ENCODE peak calls at places on chromosomes 5 and 9, in ten cellular contexts. One of them, this sample, is unnamed.
A peak's percentile ranks its signal among the peaks of the same experiment; 100 is the strongest.

GRCh38 chr5:96649938-96650540 is 12.1 kb upstream of the CAST start:
- DNase-seq in thoracic aorta: no peak
- DNase-seq in pancreas: no peak
- DNase-seq in IMR-90: no peak
- DNase-seq in GM23338: no peak
- DNase-seq in thyroid gland: peak; percentile 60
- DNase-seq in CD4-positive, alpha-beta memory T cell: no peak
- DNase-seq in epithelial cell of esophagus: peak; percentile 30
- DNase-seq in AG04450: no peak
- DNase-seq in brain microvascular endothelial cell: no peak
- DNase-seq in this sample: no peak

GRCh38 chr9:107363511-107364182 is 80.6 kb downstream of the RAD23B start:
- DNase-seq in CD4-positive, alpha-beta memory T cell: no peak
- DNase-seq in IMR-90: no peak
- DNase-seq in GM23338: peak; percentile 22
- DNase-seq in brain microvascular endothelial cell: no peak
- DNase-seq in pancreas: no peak
- DNase-seq in thoracic aorta: no peak
- DNase-seq in AG04450: no peak
- DNase-seq in epithelial cell of esophagus: no peak
- DNase-seq in thyroid gland: no peak
- DNase-seq in this sample: no peak

GRCh38 chr5:23506329-23507236 is 826 bp upstream of the PRDM9 start:
- DNase-seq in CD4-positive, alpha-beta memory T cell: no peak
- DNase-seq in epithelial cell of esophagus: peak; percentile 71
- DNase-seq in AG04450: no peak
- DNase-seq in GM23338: peak; percentile 86
- DNase-seq in thoracic aorta: no peak
- DNase-seq in IMR-90: no peak
- DNase-seq in thyroid gland: no peak
- DNase-seq in pancreas: peak; percentile 28
- DNase-seq in brain microvascular endothelial cell: no peak
- DNase-seq in this sample: no peak

GRCh38 chr5:178784391-178784790 is 53.9 kb upstream of the ZNF354A start:
- DNase-seq in AG04450: no peak
- DNase-seq in CD4-positive, alpha-beta memory T cell: no peak
- DNase-seq in pancreas: no peak
- DNase-seq in GM23338: no peak
- DNase-seq in thyroid gland: no peak
- DNase-seq in brain microvascular endothelial cell: no peak
- DNase-seq in IMR-90: no peak
- DNase-seq in thoracic aorta: no peak
- DNase-seq in epithelial cell of esophagus: no peak
- DNase-seq in this sample: no peak

GRCh38 chr9:68751556-68751955 is 46.5 kb downstream of the PIP5K1B start:
- DNase-seq in IMR-90: no peak
- DNase-seq in CD4-positive, alpha-beta memory T cell: no peak
- DNase-seq in thoracic aorta: no peak
- DNase-seq in thyroid gland: no peak
- DNase-seq in brain microvascular endothelial cell: no peak
- DNase-seq in GM23338: no peak
- DNase-seq in AG04450: no peak
- DNase-seq in pancreas: no peak
- DNase-seq in epithelial cell of esophagus: no peak
- DNase-seq in this sample: no peak

GRCh38 chr5:146027746-146028145 is 77.6 kb downstream of the PLAC8L1 start:
- DNase-seq in AG04450: no peak
- DNase-seq in GM23338: no peak
- DNase-seq in epithelial cell of esophagus: peak; percentile 96
- DNase-seq in CD4-positive, alpha-beta memory T cell: no peak
- DNase-seq in thoracic aorta: no peak
- DNase-seq in IMR-90: no peak
- DNase-seq in pancreas: peak; percentile 18
- DNase-seq in thyroid gland: no peak
- DNase-seq in brain microvascular endothelial cell: no peak
- DNase-seq in this sample: no peak

GRCh38 chr5:55534436-55535198 is at the start of gene PLPP1:
- DNase-seq in IMR-90: peak; percentile 83
- DNase-seq in thyroid gland: peak; percentile 94
- DNase-seq in CD4-positive, alpha-beta memory T cell: peak; percentile 88
- DNase-seq in pancreas: peak; percentile 91
- DNase-seq in thoracic aorta: peak; percentile 43
- DNase-seq in AG04450: peak; percentile 62
- DNase-seq in GM23338: peak; percentile 94
- DNase-seq in brain microvascular endothelial cell: peak; percentile 75
- DNase-seq in epithelial cell of esophagus: peak; percentile 90
- DNase-seq in this sample: peak; percentile 61

GRCh38 chr9:88544245-88544644 is 9.3 kb downstream of the NXNL2 start:
- DNase-seq in epithelial cell of esophagus: no peak
- DNase-seq in pancreas: no peak
- DNase-seq in GM23338: peak; percentile 22
- DNase-seq in thyroid gland: no peak
- DNase-seq in AG04450: no peak
- DNase-seq in CD4-positive, alpha-beta memory T cell: no peak
- DNase-seq in thoracic aorta: no peak
- DNase-seq in brain microvascular endothelial cell: no peak
- DNase-seq in IMR-90: no peak
- DNase-seq in this sample: no peak

GRCh38 chr9:137015976-137016375 is 12.1 kb downstream of the ABCA2 start:
- DNase-seq in AG04450: no peak
- DNase-seq in pancreas: no peak
- DNase-seq in GM23338: no peak
- DNase-seq in epithelial cell of esophagus: no peak
- DNase-seq in brain microvascular endothelial cell: no peak
- DNase-seq in thyroid gland: no peak
- DNase-seq in thoracic aorta: no peak
- DNase-seq in IMR-90: no peak
- DNase-seq in CD4-positive, alpha-beta memory T cell: no peak
- DNase-seq in this sample: no peak

DNA sequence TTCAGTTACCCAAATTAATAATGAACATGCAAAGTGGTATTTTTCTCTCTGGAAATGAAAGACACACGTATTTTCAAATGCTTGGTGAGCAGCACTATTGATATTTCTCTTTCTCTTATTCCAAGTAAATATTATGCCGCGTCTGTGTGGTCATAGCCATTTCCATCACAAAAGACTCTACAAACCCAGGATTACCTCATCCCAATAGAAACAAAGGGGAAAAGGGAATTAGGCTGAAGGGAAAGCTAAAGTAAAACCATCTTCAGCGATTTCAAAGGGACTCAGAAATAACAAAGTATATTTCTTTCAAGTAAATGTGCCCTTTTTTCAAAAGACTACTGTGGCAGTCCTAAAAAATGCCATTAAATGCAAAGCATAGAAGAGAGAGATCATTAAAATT is 62.0 kb upstream of the FST start:
- DNase-seq in GM23338: peak; percentile 73
- DNase-seq in epithelial cell of esophagus: no peak
- DNase-seq in thoracic aorta: no peak
- DNase-seq in thyroid gland: no peak
- DNase-seq in pancreas: no peak
- DNase-seq in CD4-positive, alpha-beta memory T cell: no peak
- DNase-seq in brain microvascular endothelial cell: no peak
- DNase-seq in AG04450: no peak
- DNase-seq in IMR-90: peak; percentile 61
- DNase-seq in this sample: no peak
- H3K4me3 ChIP-seq in GM23338: no peak overlapping the region
- H3K4me3 ChIP-seq in epithelial cell of esophagus: no peak overlapping the region
- H3K4me3 ChIP-seq in thoracic aorta: no peak overlapping the region
- H3K4me3 ChIP-seq in thyroid gland: no peak overlapping the region
- H3K4me3 ChIP-seq in pancreas: no peak overlapping the region
- H3K4me3 ChIP-seq in CD4-positive, alpha-beta memory T cell: no peak overlapping the region
- H3K4me3 ChIP-seq in brain microvascular endothelial cell: no peak overlapping the region
- H3K4me3 ChIP-seq in AG04450: no peak overlapping the region
- H3K4me3 ChIP-seq in IMR-90: no peak overlapping the region
- H3K4me3 ChIP-seq in this sample: no peak overlapping the region

GRCh38 chr5:72183231-72183630 is 76.0 kb downstream of the MAP1B start:
- DNase-seq in CD4-positive, alpha-beta memory T cell: no peak
- DNase-seq in epithelial cell of esophagus: no peak
- DNase-seq in pancreas: no peak
- DNase-seq in thyroid gland: no peak
- DNase-seq in brain microvascular endothelial cell: no peak
- DNase-seq in thoracic aorta: no peak
- DNase-seq in GM23338: peak; percentile 45
- DNase-seq in IMR-90: no peak
- DNase-seq in AG04450: no peak
- DNase-seq in this sample: no peak

GRCh38 chr5:72178910-72179815 is 71.9 kb downstream of the MAP1B start:
- DNase-seq in brain microvascular endothelial cell: peak; percentile 89
- DNase-seq in epithelial cell of esophagus: peak; percentile 74
- DNase-seq in GM23338: peak; percentile 52
- DNase-seq in IMR-90: peak; percentile 91
- DNase-seq in thoracic aorta: peak; percentile 78
- DNase-seq in pancreas: peak; percentile 48
- DNase-seq in thyroid gland: peak; percentile 6
- DNase-seq in CD4-positive, alpha-beta memory T cell: no peak
- DNase-seq in AG04450: peak; percentile 74
- DNase-seq in this sample: peak; percentile 75

GRCh38 chr5:72179816-72180440 is 72.7 kb downstream of the MAP1B start:
- DNase-seq in pancreas: no peak
- DNase-seq in GM23338: no peak
- DNase-seq in thoracic aorta: no peak
- DNase-seq in AG04450: no peak
- DNase-seq in brain microvascular endothelial cell: no peak
- DNase-seq in epithelial cell of esophagus: peak; percentile 30
- DNase-seq in IMR-90: no peak
- DNase-seq in CD4-positive, alpha-beta memory T cell: no peak
- DNase-seq in thyroid gland: no peak
- DNase-seq in this sample: no peak

GRCh38 chr5:72177538-72177937 is 70.3 kb downstream of the MAP1B start:
- DNase-seq in pancreas: no peak
- DNase-seq in IMR-90: no peak
- DNase-seq in brain microvascular endothelial cell: no peak
- DNase-seq in thyroid gland: no peak
- DNase-seq in CD4-positive, alpha-beta memory T cell: no peak
- DNase-seq in AG04450: no peak
- DNase-seq in GM23338: no peak
- DNase-seq in epithelial cell of esophagus: no peak
- DNase-seq in thoracic aorta: no peak
- DNase-seq in this sample: no peak

DNA sequence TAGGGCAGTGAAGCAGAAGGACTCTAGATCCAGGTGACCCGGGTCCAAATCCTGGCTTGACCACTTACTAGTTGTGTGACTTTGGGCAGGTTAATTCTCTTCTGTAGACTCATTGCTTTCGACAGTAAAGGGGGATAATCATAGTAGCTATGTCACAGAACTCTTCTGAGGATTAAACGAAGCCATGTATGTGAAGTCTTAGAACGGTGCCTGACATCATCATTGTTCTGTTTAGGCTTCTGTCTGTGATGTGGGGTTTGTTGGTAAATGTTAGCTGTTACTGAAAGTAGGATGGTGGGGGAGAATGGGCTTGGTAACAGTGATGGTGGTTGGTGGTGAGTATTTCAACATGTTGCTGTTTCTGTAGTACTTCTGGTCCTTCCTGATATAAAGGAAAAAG is 73.7 kb downstream of the MAP1B start:
- DNase-seq in pancreas: no peak
- DNase-seq in brain microvascular endothelial cell: no peak
- DNase-seq in CD4-positive, alpha-beta memory T cell: no peak
- DNase-seq in thyroid gland: no peak
- DNase-seq in IMR-90: no peak
- DNase-seq in AG04450: no peak
- DNase-seq in GM23338: no peak
- DNase-seq in epithelial cell of esophagus: no peak
- DNase-seq in thoracic aorta: no peak
- DNase-seq in this sample: no peak
- H3K4me3 ChIP-seq in pancreas: no peak overlapping the region
- H3K4me3 ChIP-seq in brain microvascular endothelial cell: no peak overlapping the region
- H3K4me3 ChIP-seq in CD4-positive, alpha-beta memory T cell: no peak overlapping the region
- H3K4me3 ChIP-seq in thyroid gland: no peak overlapping the region
- H3K4me3 ChIP-seq in IMR-90: no peak overlapping the region
- H3K4me3 ChIP-seq in AG04450: no peak overlapping the region
- H3K4me3 ChIP-seq in GM23338: no peak overlapping the region
- H3K4me3 ChIP-seq in epithelial cell of esophagus: no peak overlapping the region
- H3K4me3 ChIP-seq in thoracic aorta: peak overlapping the region; percentile 66
- H3K4me3 ChIP-seq in this sample: no peak overlapping the region

DNA sequence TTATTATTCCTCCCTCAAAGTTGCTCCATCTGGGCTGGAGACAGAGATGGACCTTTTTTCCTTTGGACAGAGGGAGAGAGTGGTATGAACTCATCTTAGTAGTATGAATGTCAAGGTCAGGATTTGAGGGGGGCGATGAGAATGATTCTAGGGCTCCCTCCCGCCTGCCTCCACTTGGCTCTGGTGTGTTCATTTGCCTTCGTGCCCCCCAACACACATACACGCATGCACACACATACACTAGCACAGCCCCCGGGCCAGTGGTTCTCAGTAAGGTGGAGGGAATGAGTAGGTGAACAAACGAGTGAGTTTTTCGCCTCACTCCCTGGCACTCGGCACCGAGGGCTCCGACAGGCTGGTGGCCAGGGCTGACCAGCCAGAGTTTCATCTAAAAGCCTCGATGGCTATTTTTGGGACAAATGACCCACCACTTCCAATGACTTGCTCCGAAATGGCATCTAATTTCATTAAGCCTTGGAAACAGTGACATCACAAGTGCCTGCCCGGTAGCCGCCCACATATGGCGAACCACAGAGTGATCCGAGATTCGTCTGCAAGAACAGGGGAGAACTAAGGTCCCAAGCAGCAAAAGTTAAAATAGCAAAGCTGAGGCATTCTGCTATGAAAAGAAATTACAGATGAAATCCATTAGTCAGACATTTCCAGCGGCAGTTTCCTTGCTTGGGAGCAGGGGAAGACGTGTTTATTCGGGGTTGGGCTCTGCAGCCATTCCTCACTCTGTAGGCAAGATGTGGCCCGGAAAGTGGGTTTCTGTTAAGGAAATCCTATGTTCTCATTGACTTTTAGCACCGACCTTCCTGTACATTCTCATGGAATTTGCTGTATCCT is 44.8 kb downstream of the ERGIC1 start:
- DNase-seq in GM23338: no peak
- DNase-seq in epithelial cell of esophagus: no peak
- DNase-seq in IMR-90: peak; percentile 74
- DNase-seq in AG04450: no peak
- DNase-seq in thoracic aorta: peak; percentile 69
- DNase-seq in CD4-positive, alpha-beta memory T cell: no peak
- DNase-seq in thyroid gland: no peak
- DNase-seq in pancreas: no peak
- DNase-seq in brain microvascular endothelial cell: peak; percentile 83
- DNase-seq in this sample: no peak
- H3K4me3 ChIP-seq in GM23338: no peak overlapping the region
- H3K4me3 ChIP-seq in epithelial cell of esophagus: no peak overlapping the region
- H3K4me3 ChIP-seq in IMR-90: no peak overlapping the region
- H3K4me3 ChIP-seq in AG04450: no peak overlapping the region
- H3K4me3 ChIP-seq in thoracic aorta: peak overlapping the region; percentile 53
- H3K4me3 ChIP-seq in CD4-positive, alpha-beta memory T cell: no peak overlapping the region
- H3K4me3 ChIP-seq in thyroid gland: no peak overlapping the region
- H3K4me3 ChIP-seq in pancreas: no peak overlapping the region
- H3K4me3 ChIP-seq in brain microvascular endothelial cell: no peak overlapping the region
- H3K4me3 ChIP-seq in this sample: no peak overlapping the region

GRCh38 chr9:117317192-117317591 is 97.7 kb downstream of the ASTN2 start:
- DNase-seq in thyroid gland: no peak
- DNase-seq in AG04450: no peak
- DNase-seq in thoracic aorta: no peak
- DNase-seq in GM23338: no peak
- DNase-seq in epithelial cell of esophagus: no peak
- DNase-seq in CD4-positive, alpha-beta memory T cell: no peak
- DNase-seq in brain microvascular endothelial cell: no peak
- DNase-seq in IMR-90: no peak
- DNase-seq in pancreas: no peak
- DNase-seq in this sample: no peak

GRCh38 chr9:117314021-117314420 is 100.8 kb downstream of the ASTN2 start:
- DNase-seq in thyroid gland: no peak
- DNase-seq in pancreas: no peak
- DNase-seq in IMR-90: no peak
- DNase-seq in AG04450: no peak
- DNase-seq in brain microvascular endothelial cell: no peak
- DNase-seq in thoracic aorta: no peak
- DNase-seq in epithelial cell of esophagus: no peak
- DNase-seq in GM23338: no peak
- DNase-seq in CD4-positive, alpha-beta memory T cell: no peak
- DNase-seq in this sample: no peak

GRCh38 chr9:117315236-117315635 is 99.6 kb downstream of the ASTN2 start:
- DNase-seq in GM23338: no peak
- DNase-seq in thoracic aorta: no peak
- DNase-seq in IMR-90: no peak
- DNase-seq in pancreas: peak; percentile 73
- DNase-seq in AG04450: no peak
- DNase-seq in CD4-positive, alpha-beta memory T cell: no peak
- DNase-seq in thyroid gland: peak; percentile 53
- DNase-seq in epithelial cell of esophagus: no peak
- DNase-seq in brain microvascular endothelial cell: no peak
- DNase-seq in this sample: no peak
- H3K4me3 ChIP-seq in GM23338: no peak overlapping the region
- H3K4me3 ChIP-seq in thoracic aorta: no peak overlapping the region
- H3K4me3 ChIP-seq in IMR-90: no peak overlapping the region
- H3K4me3 ChIP-seq in pancreas: no peak overlapping the region
- H3K4me3 ChIP-seq in AG04450: no peak overlapping the region
- H3K4me3 ChIP-seq in CD4-positive, alpha-beta memory T cell: no peak overlapping the region
- H3K4me3 ChIP-seq in thyroid gland: no peak overlapping the region
- H3K4me3 ChIP-seq in epithelial cell of esophagus: no peak overlapping the region
- H3K4me3 ChIP-seq in brain microvascular endothelial cell: no peak overlapping the region
- H3K4me3 ChIP-seq in this sample: no peak overlapping the region